ENCODE peak calls at places on chromosomes 5 and 9, in seven cellular contexts. S, Q, C, T, W, F and Y are unnamed samples.

GRCh38 chr5:72648511-72648910 is 141.3 kb upstream of the ZNF366 start:
- DNase-seq in S (no peak), Q (no peak), C (no peak), T (no peak), W (no peak), F (no peak), Y (no peak)

GRCh38 chr5:109529520-109529919 is 119.7 kb upstream of the PJA2 start:
- DNase-seq in S (peak), Q (no peak), C (no peak), T (peak), W (peak), F (peak), Y (no peak)

GRCh38 chr9:1238407-1238806 is 188.2 kb downstream of the DMRT2 start:
- DNase-seq in S (no peak), Q (no peak), C (no peak), T (no peak), W (no peak), F (no peak), Y (no peak)

GRCh38 chr9:30758726-30759446 is 1625.6 kb upstream of the ACO1 start:
- DNase-seq in S (no peak), Q (no peak), C (no peak), T (no peak), W (no peak), F (no peak), Y (no peak)

GRCh38 chr9:136328011-136328621 is 777 bp downstream of the GPSM1 start:
- DNase-seq in S (no peak), Q (no peak), C (peak), T (no peak), W (peak), F (no peak), Y (no peak)

GRCh38 chr9:12838546-12838945 is 63.7 kb downstream of the LURAP1L start:
- DNase-seq in S (no peak), Q (no peak), C (no peak), T (no peak), W (no peak), F (no peak), Y (no peak)

GRCh38 chr9:88651682-88652633 is 117.0 kb downstream of the NXNL2 start:
- DNase-seq in S (peak), Q (no peak), C (no peak), T (no peak), W (peak), F (peak), Y (no peak)

GRCh38 chr9:5043381-5043780 is 58.3 kb downstream of the JAK2 start:
- DNase-seq in S (no peak), Q (no peak), C (no peak), T (no peak), W (no peak), F (no peak), Y (no peak)

GRCh38 chr9:78777747-78778146 is 480.8 kb downstream of the PSAT1 start:
- DNase-seq in S (no peak), Q (no peak), C (no peak), T (no peak), W (no peak), F (no peak), Y (no peak)

GRCh38 chr5:180847053-180847452 is 14.0 kb downstream of the ZFP62 start:
- DNase-seq in S (no peak), Q (no peak), C (no peak), T (no peak), W (no peak), F (no peak), Y (no peak)

GRCh38 chr9:94156549-94157407 is 72.5 kb downstream of the PTPDC1 start:
- DNase-seq in S (peak), Q (no peak), C (peak), T (peak), W (peak), F (peak), Y (peak)

GRCh38 chr5:89044665-89045200 is 161.7 kb upstream of the MEF2C start:
- DNase-seq in S (no peak), Q (no peak), C (no peak), T (no peak), W (no peak), F (no peak), Y (no peak)

GRCh38 chr5:139787568-139788293 is 7.9 kb upstream of the PSD2 start:
- DNase-seq in S (peak), Q (peak), C (peak), T (peak), W (peak), F (no peak), Y (peak)

GRCh38 chr5:172700686-172701324 is 59.7 kb downstream of the NEURL1B start:
- DNase-seq in S (no peak), Q (no peak), C (no peak), T (no peak), W (no peak), F (no peak), Y (no peak)

GRCh38 chr9:10045598-10045997 is 567.2 kb downstream of the PTPRD start:
- DNase-seq in S (no peak), Q (no peak), C (no peak), T (no peak), W (peak), F (no peak), Y (no peak)

GRCh38 chr5:168301593-168302388 is 10.3 kb downstream of the WWC1 start:
- DNase-seq in S (no peak), Q (no peak), C (peak), T (no peak), W (peak), F (no peak), Y (no peak)

GRCh38 chr5:21823588-21823987 is 1029.6 kb downstream of the CDH12 start:
- DNase-seq in S (no peak), Q (no peak), C (no peak), T (no peak), W (no peak), F (no peak), Y (no peak)

GRCh38 chr9:13675638-13676000 is 396.1 kb upstream of the MPDZ start:
- DNase-seq in S (no peak), Q (no peak), C (no peak), T (no peak), W (no peak), F (no peak), Y (no peak)

GRCh38 chr9:134136117-134136996 is 475 bp downstream of the WDR5 start:
- DNase-seq in S (no peak), Q (no peak), C (peak), T (no peak), W (peak), F (no peak), Y (no peak)

GRCh38 chr5:176810084-176810597 is at the start of gene UNC5A:
- DNase-seq in S (no peak), Q (peak), C (peak), T (no peak), W (peak), F (peak), Y (peak)

GRCh38 chr9:128505414-128505765 is 871 bp downstream of the GLE1 start:
- DNase-seq in S (no peak), Q (no peak), C (no peak), T (no peak), W (no peak), F (peak), Y (no peak)

GRCh38 chr5:134249469-134250379 is 23.9 kb upstream of the PPP2CA start:
- DNase-seq in S (peak), Q (no peak), C (no peak), T (no peak), W (no peak), F (peak), Y (no peak)

GRCh38 chr5:53013857-53014256 is 24.7 kb downstream of the ITGA2 start:
- DNase-seq in S (no peak), Q (no peak), C (no peak), T (no peak), W (no peak), F (no peak), Y (no peak)

GRCh38 chr9:113558632-113559502 is 95.3 kb downstream of the RGS3 start:
- DNase-seq in S (peak), Q (no peak), C (peak), T (peak), W (peak), F (peak), Y (no peak)

GRCh38 chr9:109283012-109283411 is 37.8 kb downstream of the EPB41L4B start:
- DNase-seq in S (no peak), Q (no peak), C (no peak), T (no peak), W (no peak), F (no peak), Y (no peak)

GRCh38 chr5:3740546-3741371 is 145.1 kb downstream of the IRX1 start:
- DNase-seq in S (no peak), Q (no peak), C (no peak), T (no peak), W (peak), F (no peak), Y (no peak)

GRCh38 chr9:35489313-35490154 is at the start of gene RUSC2:
- DNase-seq in S (peak), Q (peak), C (peak), T (peak), W (peak), F (peak), Y (peak)

GRCh38 chr5:62354028-62354874 is 48.2 kb downstream of the KIF2A start:
- DNase-seq in S (peak), Q (no peak), C (peak), T (peak), W (peak), F (peak), Y (no peak)

GRCh38 chr5:179908528-179908927 is 831 bp upstream of the TBC1D9B start:
- DNase-seq in S (no peak), Q (no peak), C (no peak), T (peak), W (no peak), F (no peak), Y (no peak)

GRCh38 chr5:95973793-95974325 is 12.2 kb upstream of the ELL2 start:
- DNase-seq in S (no peak), Q (no peak), C (no peak), T (peak), W (peak), F (no peak), Y (no peak)

GRCh38 chr5:139660916-139661814 is 13.0 kb downstream of the CXXC5 start:
- DNase-seq in S (peak), Q (no peak), C (peak), T (no peak), W (peak), F (peak), Y (peak)

GRCh38 chr9:94623253-94623652 is 16.1 kb downstream of the FBP1 start:
- DNase-seq in S (no peak), Q (no peak), C (peak), T (peak), W (peak), F (no peak), Y (no peak)